ENCODE peak calls at places on chromosomes 5 and 9, in eight cellular contexts. K, O, M, D, R, W, V and X are unnamed samples. For H3K4me1, the result is how much of the 10 kb centered on the place peaks cover.

GRCh38 chr5:180328296-180329137 is 24.6 kb downstream of the GFPT2 start:
- DNase-seq in K (peak), O (peak), M (peak), D (peak), R (peak), W (peak), V (peak), X (peak)

GRCh38 chr5:10543585-10544040 is 20.3 kb upstream of the ANKRD33B start:
- DNase-seq in K (no peak), O (no peak), M (no peak), D (no peak), R (no peak), W (no peak), V (no peak), X (no peak)

GRCh38 chr5:15387931-15388330 is 112.0 kb upstream of the FBXL7 start:
- DNase-seq in K (no peak), O (no peak), M (no peak), D (no peak), R (no peak), W (no peak), V (no peak), X (no peak)

GRCh38 chr5:472076-472655 is 29.2 kb downstream of the EXOC3 start:
- DNase-seq in K (no peak), O (peak), M (peak), D (no peak), R (no peak), W (peak), V (no peak), X (peak)

GRCh38 chr5:23352437-23352836 is 155.0 kb upstream of the PRDM9 start:
- DNase-seq in K (no peak), O (no peak), M (no peak), D (no peak), R (no peak), W (no peak), V (peak), X (no peak)

GRCh38 chr5:137629646-137630045 is 106.2 kb downstream of the KLHL3 start:
- DNase-seq in K (no peak), O (no peak), M (no peak), D (no peak), R (peak), W (peak), V (peak), X (no peak)

GRCh38 chr9:113728989-113729388 is 147.1 kb upstream of the ZNF618 start:
- DNase-seq in K (no peak), O (no peak), M (no peak), D (no peak), R (no peak), W (no peak), V (no peak), X (no peak)

GRCh38 chr5:39169081-39169480 is 50.3 kb downstream of the FYB1 start:
- DNase-seq in K (no peak), O (no peak), M (no peak), D (no peak), R (peak), W (peak), V (no peak), X (no peak)

GRCh38 chr9:89366711-89367110 is 48.4 kb downstream of the SECISBP2 start:
- DNase-seq in K (no peak), O (no peak), M (no peak), D (no peak), R (no peak), W (no peak), V (no peak), X (no peak)

GRCh38 chr5:161085081-161085480 is 233.1 kb upstream of the ATP10B start:
- DNase-seq in K (no peak), O (no peak), M (no peak), D (no peak), R (no peak), W (no peak), V (no peak), X (no peak)

GRCh38 chr5:61919920-61920319 is 386.1 kb upstream of the KIF2A start:
- DNase-seq in K (no peak), O (no peak), M (no peak), D (no peak), R (no peak), W (peak), V (no peak), X (peak)

GRCh38 chr9:134670042-134670525 is 28.5 kb downstream of the COL5A1 start:
- DNase-seq in K (no peak), O (no peak), M (no peak), D (no peak), R (peak), W (peak), V (no peak), X (no peak)

GRCh38 chr5:56112526-56113121 is 117.9 kb upstream of the IL6ST start:
- DNase-seq in K (no peak), O (no peak), M (no peak), D (no peak), R (peak), W (no peak), V (no peak), X (no peak)

GRCh38 chr9:27184556-27185351 is 75.7 kb downstream of the TEK start:
- DNase-seq in K (no peak), O (peak), M (no peak), D (no peak), R (no peak), W (no peak), V (no peak), X (no peak)

GRCh38 chr9:93812410-93812668 is 142.8 kb downstream of the BARX1 start:
- DNase-seq in K (no peak), O (no peak), M (no peak), D (no peak), R (no peak), W (no peak), V (no peak), X (no peak)

GRCh38 chr5:88690619-88691560 is 192.1 kb downstream of the MEF2C start:
- DNase-seq in K (no peak), O (peak), M (peak), D (peak), R (peak), W (peak), V (peak), X (peak)

GRCh38 chr9:74078647-74079046 is 418.5 kb upstream of the RORB start:
- DNase-seq in K (no peak), O (no peak), M (no peak), D (no peak), R (no peak), W (peak), V (no peak), X (no peak)

GRCh38 chr9:93417538-93417937 is 33.9 kb upstream of the FAM120A start:
- DNase-seq in K (no peak), O (no peak), M (no peak), D (no peak), R (no peak), W (no peak), V (no peak), X (no peak)

GRCh38 chr5:60274704-60275103 is 381.2 kb upstream of the PDE4D start:
- DNase-seq in K (no peak), O (no peak), M (no peak), D (no peak), R (no peak), W (no peak), V (no peak), X (no peak)

GRCh38 chr5:104170906-104171305 is 608.3 kb upstream of the NUDT12 start:
- DNase-seq in K (no peak), O (no peak), M (no peak), D (no peak), R (no peak), W (peak), V (no peak), X (no peak)

GRCh38 chr5:35894131-35894530 is 37.4 kb downstream of the IL7R start:
- DNase-seq in K (no peak), O (no peak), M (no peak), D (no peak), R (no peak), W (no peak), V (no peak), X (no peak)

GRCh38 chr5:93165559-93165958 is 415.5 kb downstream of the NR2F1-AS1 start:
- DNase-seq in K (no peak), O (no peak), M (no peak), D (no peak), R (no peak), W (no peak), V (no peak), X (no peak)

GRCh38 chr5:41778410-41778809 is 91.8 kb downstream of the OXCT1 start:
- DNase-seq in K (no peak), O (no peak), M (no peak), D (no peak), R (no peak), W (no peak), V (no peak), X (no peak)

GRCh38 chr5:176407456-176408244 is 8.7 kb downstream of the CLTB start:
- DNase-seq in K (no peak), O (no peak), M (no peak), D (no peak), R (no peak), W (no peak), V (no peak), X (no peak)

GRCh38 chr5:180519098-180519497 is 24.9 kb downstream of the CNOT6 start:
- DNase-seq in K (no peak), O (no peak), M (no peak), D (no peak), R (peak), W (peak), V (no peak), X (no peak)

GRCh38 chr9:100466828-100467220 is 6.1 kb upstream of the TMEFF1 start:
- DNase-seq in K (no peak), O (no peak), M (no peak), D (no peak), R (no peak), W (no peak), V (no peak), X (no peak)

GRCh38 chr5:40757400-40757799 is 1.6 kb upstream of the TTC33 start:
- DNase-seq in K (no peak), O (no peak), M (no peak), D (no peak), R (no peak), W (no peak), V (no peak), X (no peak)

GRCh38 chr5:101995585-101995984 is 300.5 kb downstream of the SLCO4C1 start:
- DNase-seq in K (no peak), O (no peak), M (no peak), D (no peak), R (no peak), W (no peak), V (no peak), X (no peak)

GRCh38 chr5:156971848-156972525 is 9.0 kb upstream of the TIMD4 start:
- DNase-seq in K (no peak), O (no peak), M (no peak), D (no peak), R (no peak), W (no peak), V (no peak), X (no peak)

GRCh38 chr5:161507591-161507990 is 38.9 kb downstream of the GABRB2 start:
- DNase-seq in K (no peak), O (no peak), M (no peak), D (no peak), R (no peak), W (peak), V (no peak), X (no peak)

GRCh38 chr5:77632526-77633268 is 5.8 kb downstream of the OTP start:
- DNase-seq in K (no peak), O (no peak), M (no peak), D (no peak), R (no peak), W (no peak), V (peak), X (no peak)

GRCh38 chr5:35815089-35815936 is 41.4 kb upstream of the IL7R start:
- DNase-seq in K (no peak), O (no peak), M (no peak), D (no peak), R (no peak), W (no peak), V (peak), X (no peak)

GRCh38 chr9:127455299-127455992 is 4.1 kb downstream of the LRSAM1 start:
- DNase-seq in K (no peak), O (no peak), M (peak), D (no peak), R (no peak), W (no peak), V (no peak), X (no peak)

DNA sequence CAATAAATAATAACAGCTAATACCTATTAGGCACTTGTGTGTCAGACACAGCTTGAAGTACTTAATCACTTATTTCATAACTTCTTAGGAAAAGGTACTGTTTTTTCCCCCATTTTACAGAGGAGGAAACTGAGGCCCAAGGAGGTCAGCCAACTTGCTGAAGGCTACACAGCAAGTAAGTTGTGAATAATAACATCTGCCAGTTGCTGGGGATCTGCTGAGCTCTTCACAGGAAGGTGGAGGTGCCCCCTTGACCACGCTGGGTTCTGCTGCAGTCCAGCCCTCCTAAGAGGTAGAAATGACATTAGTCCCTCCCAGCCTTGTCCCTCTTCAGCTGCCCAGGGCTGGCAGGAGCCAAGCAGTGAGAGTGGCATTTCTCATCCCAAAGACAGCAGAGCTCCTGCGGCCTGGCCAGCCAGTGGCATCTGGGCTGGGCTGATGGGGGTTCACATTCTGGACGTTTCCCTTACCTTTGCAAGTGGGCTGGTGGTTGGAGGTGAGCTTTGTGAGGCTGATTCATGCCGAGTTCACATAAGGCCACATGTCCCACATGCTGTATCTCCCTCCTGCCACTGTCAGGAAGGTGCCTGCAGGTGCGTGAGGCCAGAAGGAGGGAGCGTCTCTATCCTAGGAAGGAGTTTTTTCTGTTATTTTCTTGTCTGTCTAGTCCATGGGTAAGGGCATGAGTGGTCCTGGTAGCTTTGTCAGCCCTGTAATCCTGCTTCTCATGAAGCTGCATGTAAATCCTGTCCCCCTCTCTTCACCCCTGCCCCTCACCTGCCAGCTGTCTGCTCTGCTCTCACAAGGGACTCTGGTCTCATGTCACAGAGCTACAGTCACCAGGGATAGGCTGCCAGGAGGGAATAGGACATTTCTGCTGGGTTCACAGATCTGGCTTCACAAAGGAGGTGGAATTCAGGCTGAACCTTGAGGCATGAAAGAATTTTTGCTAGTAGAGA is 171.7 kb downstream of the MACROH2A1 start:
- DNase-seq in K (no peak), O (no peak), M (no peak), D (no peak), R (no peak), W (no peak), V (no peak), X (peak)
- H3K4me1 ChIP-seq in K (under half), O (under half), M (under half), D (under half), R (under half), W (under half), V (under half), X (under half)

GRCh38 chr9:123835821-123836220 is 94.1 kb downstream of the DENND1A start:
- DNase-seq in K (no peak), O (no peak), M (no peak), D (no peak), R (no peak), W (no peak), V (no peak), X (no peak)
- H3K27ac ChIP-seq in K (no peak), O (no peak), M (no peak), D (no peak), R (no peak), W (no peak), V (peak), X (no peak)

DNA sequence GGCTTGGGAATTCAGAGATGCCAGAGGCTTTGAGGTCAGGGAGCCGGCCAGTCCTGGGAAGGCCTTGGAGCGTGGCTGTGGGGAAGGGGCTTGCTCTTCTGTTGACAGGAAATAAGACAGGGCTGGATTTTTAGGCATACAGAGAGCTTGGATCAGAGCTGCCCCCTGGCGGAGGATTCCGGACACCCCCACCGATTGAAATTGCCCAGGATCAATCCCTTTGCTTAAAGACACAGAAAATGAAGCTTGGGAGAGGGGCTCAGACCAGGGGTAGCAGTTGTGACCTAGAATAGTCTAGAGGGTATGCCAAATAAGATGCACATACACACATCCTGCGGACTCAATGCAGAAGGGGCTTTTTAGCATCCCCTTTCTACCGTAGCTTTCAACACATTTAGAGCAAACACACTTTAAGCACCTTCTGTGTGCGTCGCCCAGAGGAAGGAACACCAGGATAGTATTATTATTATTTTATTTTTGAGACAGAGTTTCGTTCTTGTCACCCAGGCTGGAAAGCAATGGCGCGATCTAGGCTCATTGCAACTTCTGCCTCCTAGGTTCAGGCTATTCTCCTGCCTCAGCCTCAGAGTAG is 1.7 kb upstream of the NTMT1 start:
- DNase-seq in K (no peak), O (no peak), M (no peak), D (no peak), R (peak), W (peak), V (peak), X (no peak)
- H3K4me1 ChIP-seq in K (half or more), O (under half), M (half or more), D (under half), R (under half), W (under half), V (under half), X (under half)

DNA sequence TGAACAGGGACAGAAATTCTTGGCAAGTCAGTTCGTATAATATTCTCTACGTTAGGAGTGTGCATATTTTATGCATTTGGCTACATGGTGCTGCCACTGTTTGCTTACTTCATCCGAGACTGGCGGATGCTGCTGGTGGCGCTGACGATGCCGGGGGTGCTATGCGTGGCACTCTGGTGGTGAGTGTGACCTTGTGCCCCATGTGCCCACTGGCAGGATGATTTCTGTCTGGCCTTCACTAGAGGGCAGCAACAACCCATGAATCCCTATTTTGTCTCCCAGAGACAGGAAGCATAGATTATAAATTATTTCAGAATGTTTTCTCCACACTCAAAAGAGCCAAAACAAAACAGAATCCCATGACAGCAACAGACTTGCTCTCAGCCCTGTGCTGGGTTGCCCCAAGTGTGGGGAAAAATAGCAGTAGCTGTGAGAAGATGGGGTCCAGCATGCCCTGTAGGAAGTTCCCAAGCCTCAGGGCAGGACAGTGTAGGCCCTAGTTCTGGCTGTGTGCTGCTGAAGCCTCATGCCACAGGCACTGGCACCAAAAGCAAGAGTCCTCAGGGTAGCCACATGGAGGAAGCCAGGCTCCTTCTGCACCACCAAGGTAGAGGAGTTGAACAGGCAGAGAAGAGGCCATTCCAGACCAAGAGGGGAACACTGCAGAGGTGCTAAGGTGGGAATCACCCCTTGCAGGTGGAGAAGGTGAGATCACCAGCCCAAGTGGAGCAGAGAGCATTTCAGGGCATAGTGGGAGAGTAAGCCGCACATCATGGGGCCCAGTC is 16.0 kb downstream of the SLC22A5 start:
- DNase-seq in K (no peak), O (peak), M (no peak), D (no peak), R (peak), W (peak), V (peak), X (no peak)
- H3K27ac ChIP-seq in K (peak), O (peak), M (peak), D (peak), R (peak), W (no peak), V (no peak), X (no peak)

GRCh38 chr9:106581973-106582372 is 281.0 kb upstream of the ZNF462 start:
- DNase-seq in K (no peak), O (no peak), M (no peak), D (no peak), R (no peak), W (no peak), V (no peak), X (no peak)
- H3K4me1 ChIP-seq in K (under half), O (under half), M (under half), D (under half), R (under half), W (under half), V (under half), X (under half)

GRCh38 chr9:3495850-3496249 is 30.0 kb downstream of the RFX3 start:
- DNase-seq in K (no peak), O (no peak), M (no peak), D (no peak), R (peak), W (no peak), V (no peak), X (no peak)

GRCh38 chr9:3498691-3499090 is 27.1 kb downstream of the RFX3 start:
- DNase-seq in K (no peak), O (no peak), M (no peak), D (no peak), R (peak), W (peak), V (peak), X (no peak)

GRCh38 chr9:3500044-3500443 is 25.8 kb downstream of the RFX3 start:
- DNase-seq in K (no peak), O (no peak), M (no peak), D (no peak), R (no peak), W (no peak), V (peak), X (no peak)

GRCh38 chr9:3497857-3498256 is 27.9 kb downstream of the RFX3 start:
- DNase-seq in K (no peak), O (no peak), M (no peak), D (no peak), R (no peak), W (no peak), V (no peak), X (no peak)

DNA sequence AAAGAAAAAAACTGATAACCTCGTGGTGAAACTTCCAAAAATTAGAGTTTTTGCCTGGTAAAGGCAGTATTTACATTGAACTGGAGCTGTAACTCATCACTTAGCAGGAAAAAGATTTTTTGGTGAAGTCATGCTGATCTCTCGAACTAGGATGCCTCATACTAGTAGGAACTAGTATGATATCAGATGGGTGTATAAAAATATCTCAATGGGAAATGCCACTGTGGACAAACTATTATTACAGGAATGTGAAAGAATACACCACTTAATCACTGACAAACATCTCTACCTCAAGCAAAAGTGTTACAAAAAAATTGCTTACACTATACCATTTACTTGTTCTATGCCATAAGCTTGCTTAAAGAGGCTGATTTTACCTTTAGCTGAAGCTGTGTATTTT is 28.4 kb downstream of the RFX3 start:
- DNase-seq in K (no peak), O (no peak), M (no peak), D (no peak), R (peak), W (peak), V (no peak), X (no peak)
- H3K27ac ChIP-seq in K (no peak), O (no peak), M (no peak), D (no peak), R (no peak), W (peak), V (no peak), X (no peak)